ENCODE peak calls at places on chromosomes 1 and 21, in six cellular contexts. X is BJ, O is progenitor cell of endocrine pancreas, W is right atrium auricular region, S is hippocampal formation, I is AG04449. H is an unnamed sample.

GRCh38 chr1:212699104-212699838 is 369 bp downstream of the BATF3 start:
- DNase-seq in W (no peak), S (no peak), X (no peak), O (peak), I (no peak), H (peak)

GRCh38 chr1:168637350-168637991 is 61.1 kb downstream of the XCL1 start:
- DNase-seq in I (no peak), W (no peak), X (no peak), S (no peak), O (no peak), H (peak)

GRCh38 chr1:10903826-10904225 is 107.4 kb upstream of the CASZ1 start:
- DNase-seq in X (no peak), S (no peak), I (no peak), W (no peak), O (no peak), H (no peak)

GRCh38 chr1:161200992-161201827 is 957 bp upstream of the NDUFS2 start:
- DNase-seq in W (peak), S (peak), X (no peak), I (no peak), O (no peak), H (peak)

GRCh38 chr1:87916965-87917364 is 588.3 kb downstream of the LMO4 start:
- DNase-seq in S (no peak), X (no peak), O (no peak), I (no peak), W (no peak), H (no peak)

GRCh38 chr1:93750946-93751345 is 69.3 kb upstream of the BCAR3 start:
- DNase-seq in I (no peak), O (no peak), S (no peak), X (no peak), W (no peak), H (no peak)

GRCh38 chr1:242854466-242854865 is 330.0 kb upstream of the PLD5 start:
- DNase-seq in O (no peak), I (no peak), W (no peak), S (no peak), X (no peak), H (no peak)

GRCh38 chr1:24896176-24896575 is 33.9 kb downstream of the RUNX3 start:
- DNase-seq in O (no peak), W (no peak), S (no peak), X (no peak), I (no peak), H (no peak)

GRCh38 chr1:107529511-107530149 is 388.8 kb downstream of the NTNG1 start:
- DNase-seq in W (no peak), I (peak), S (peak), X (no peak), O (no peak), H (peak)

GRCh38 chr1:20321573-20321972 is 30.9 kb downstream of the VWA5B1 start:
- DNase-seq in W (no peak), X (no peak), S (no peak), O (no peak), I (no peak), H (no peak)

GRCh38 chr1:34899906-34900305 is 29.5 kb downstream of the DLGAP3 start:
- DNase-seq in O (no peak), I (no peak), X (no peak), S (no peak), W (no peak), H (no peak)

GRCh38 chr1:211938473-211939080 is 96.8 kb downstream of the INTS7 start:
- DNase-seq in O (no peak), I (no peak), W (no peak), S (no peak), X (no peak), H (no peak)

GRCh38 chr1:204888294-204888693 is 17.6 kb downstream of the NFASC start:
- DNase-seq in O (no peak), I (peak), S (no peak), X (peak), W (no peak), H (no peak)

GRCh38 chr21:24375201-24375600 is 1232.1 kb downstream of the MRPL39 start:
- DNase-seq in O (no peak), X (no peak), S (no peak), I (no peak), W (no peak), H (no peak)

GRCh38 chr1:55938376-55938850 is 641.0 kb downstream of the PLPP3 start:
- DNase-seq in O (no peak), X (no peak), W (no peak), S (no peak), I (no peak), H (no peak)

GRCh38 chr1:206460846-206461426 is 9.3 kb upstream of the IKBKE start:
- DNase-seq in X (no peak), S (no peak), W (no peak), O (no peak), I (no peak), H (no peak)

GRCh38 chr1:210647406-210648333 is 319.0 kb downstream of the HHAT start:
- DNase-seq in I (peak), X (no peak), S (no peak), W (no peak), O (no peak), H (no peak)

GRCh38 chr1:235343726-235344125 is 15.4 kb downstream of the GGPS1 start:
- DNase-seq in X (no peak), I (no peak), S (no peak), W (no peak), O (no peak), H (no peak)

GRCh38 chr1:202251424-202252256 is 58.0 kb downstream of the LGR6 start:
- DNase-seq in W (no peak), S (no peak), O (no peak), I (no peak), X (no peak), H (no peak)

GRCh38 chr1:168246506-168246905 is 20.7 kb downstream of the SFT2D2 start:
- DNase-seq in W (no peak), S (peak), O (no peak), I (no peak), X (no peak), H (peak)

GRCh38 chr1:43538143-43538487 is 7.4 kb downstream of the PTPRF start:
- DNase-seq in I (no peak), X (no peak), S (no peak), O (no peak), W (no peak), H (no peak)

GRCh38 chr1:205595861-205596260 is 36.0 kb downstream of the ELK4 start:
- DNase-seq in W (no peak), I (no peak), O (no peak), S (no peak), X (no peak), H (no peak)

GRCh38 chr1:202161151-202162048 is 998 bp upstream of the PTPN7 start:
- DNase-seq in I (no peak), S (no peak), X (no peak), O (no peak), W (no peak), H (no peak)

GRCh38 chr1:246450485-246451251 is 56.4 kb downstream of the SMYD3 start:
- DNase-seq in S (peak), W (no peak), O (no peak), I (no peak), X (peak), H (peak)

GRCh38 chr1:227942021-227942715 is 5.6 kb downstream of the WNT9A start:
- DNase-seq in W (peak), X (no peak), O (peak), S (no peak), I (no peak), H (no peak)

GRCh38 chr1:58575831-58576726 is 973 bp downstream of the TACSTD2 start:
- DNase-seq in I (no peak), O (no peak), S (no peak), X (no peak), W (no peak), H (no peak)

GRCh38 chr1:96236156-96236739 is 485.3 kb upstream of the PTBP2 start:
- DNase-seq in W (no peak), X (peak), O (no peak), I (peak), S (peak), H (peak)

H was measured in globus pallidus.